ENCODE peak calls at places on chromosomes 11 and 22, in seven cellular contexts. B, Z, D, M, P, F and G are unnamed samples.

GRCh38 chr11:71451596-71452353 is 1.2 kb upstream of the NADSYN1 start:
- DNase-seq in B (no peak), Z (no peak), D (no peak), M (no peak), P (no peak), F (no peak), G (no peak)

GRCh38 chr11:121881806-121882205 is 234.2 kb downstream of the BLID start:
- DNase-seq in B (no peak), Z (peak), D (no peak), M (no peak), P (no peak), F (no peak), G (no peak)

GRCh38 chr22:19088866-19089595 is 33.2 kb downstream of the DGCR2 start:
- DNase-seq in B (no peak), Z (no peak), D (no peak), M (no peak), P (no peak), F (no peak), G (no peak)

GRCh38 chr11:118277312-118277711 is 13.2 kb upstream of the MPZL2 start:
- DNase-seq in B (no peak), Z (peak), D (no peak), M (no peak), P (no peak), F (no peak), G (no peak)

GRCh38 chr11:79160786-79161403 is 279.9 kb downstream of the TENM4 start:
- DNase-seq in B (no peak), Z (peak), D (no peak), M (no peak), P (no peak), F (no peak), G (no peak)

GRCh38 chr22:23237201-23237798 is 57.0 kb downstream of the BCR start:
- DNase-seq in B (no peak), Z (no peak), D (no peak), M (no peak), P (no peak), F (no peak), G (no peak)

GRCh38 chr11:119115484-119116234 is 5.7 kb upstream of the HINFP start:
- DNase-seq in B (no peak), Z (no peak), D (peak), M (no peak), P (no peak), F (peak), G (no peak)

GRCh38 chr11:65506770-65507485 is 8.1 kb downstream of the MALAT1 start:
- DNase-seq in B (peak), Z (peak), D (no peak), M (peak), P (no peak), F (no peak), G (no peak)

GRCh38 chr11:12050470-12050891 is 42.1 kb upstream of the DKK3 start:
- DNase-seq in B (no peak), Z (no peak), D (no peak), M (no peak), P (no peak), F (no peak), G (no peak)

GRCh38 chr11:3014314-3014938 is 22.3 kb upstream of the NAP1L4 start:
- DNase-seq in B (peak), Z (no peak), D (peak), M (no peak), P (no peak), F (no peak), G (no peak)

GRCh38 chr11:26187639-26188038 is 144.3 kb upstream of the ANO3 start:
- DNase-seq in B (no peak), Z (peak), D (no peak), M (no peak), P (no peak), F (peak), G (no peak)

GRCh38 chr11:32391965-32392553 is 43.3 kb downstream of the WT1 start:
- DNase-seq in B (no peak), Z (no peak), D (no peak), M (no peak), P (no peak), F (no peak), G (no peak)

GRCh38 chr11:11640996-11641395 is 19.2 kb upstream of the GALNT18 start:
- DNase-seq in B (no peak), Z (no peak), D (no peak), M (no peak), P (no peak), F (no peak), G (no peak)

GRCh38 chr11:30586251-30587144 is at the start of gene MPPED2:
- DNase-seq in B (peak), Z (no peak), D (no peak), M (peak), P (peak), F (no peak), G (no peak)

GRCh38 chr11:8934735-8935478 is 2.2 kb upstream of the C11orf16 start:
- DNase-seq in B (no peak), Z (peak), D (no peak), M (no peak), P (no peak), F (no peak), G (peak)

GRCh38 chr22:41286639-41287091 is 678 bp upstream of the RANGAP1 start:
- DNase-seq in B (peak), Z (no peak), D (no peak), M (no peak), P (no peak), F (peak), G (no peak)

GRCh38 chr11:44145011-44145777 is 49.7 kb downstream of the EXT2 start:
- DNase-seq in B (no peak), Z (no peak), D (no peak), M (no peak), P (no peak), F (no peak), G (no peak)

GRCh38 chr22:40922484-40923303 is 28.5 kb upstream of the RBX1 start:
- DNase-seq in B (peak), Z (peak), D (no peak), M (peak), P (peak), F (no peak), G (no peak)

GRCh38 chr22:17205432-17205831 is 13.8 kb downstream of the ADA2 start:
- DNase-seq in B (no peak), Z (no peak), D (no peak), M (no peak), P (no peak), F (no peak), G (no peak)

GRCh38 chr22:40014661-40015255 is 20.0 kb downstream of the FAM83F start:
- DNase-seq in B (no peak), Z (no peak), D (no peak), M (no peak), P (no peak), F (no peak), G (no peak)

GRCh38 chr11:88402192-88402715 is 64.7 kb upstream of the CTSC start:
- DNase-seq in B (no peak), Z (peak), D (no peak), M (no peak), P (peak), F (no peak), G (no peak)

GRCh38 chr11:96000064-96000463 is 76.2 kb upstream of the MTMR2 start:
- DNase-seq in B (no peak), Z (no peak), D (no peak), M (no peak), P (no peak), F (no peak), G (no peak)

GRCh38 chr11:112583246-112583893 is 322.7 kb upstream of the PLET1 start:
- DNase-seq in B (no peak), Z (no peak), D (no peak), M (no peak), P (no peak), F (no peak), G (no peak)

GRCh38 chr11:112587664-112588063 is 327.0 kb upstream of the PLET1 start:
- DNase-seq in B (no peak), Z (no peak), D (no peak), M (no peak), P (no peak), F (no peak), G (no peak)

GRCh38 chr11:112582366-112582765 is 321.7 kb upstream of the PLET1 start:
- DNase-seq in B (no peak), Z (no peak), D (no peak), M (no peak), P (no peak), F (no peak), G (no peak)

GRCh38 chr11:112581747-112582146 is 321.1 kb upstream of the PLET1 start:
- DNase-seq in B (no peak), Z (no peak), D (no peak), M (no peak), P (no peak), F (no peak), G (no peak)

DNA sequence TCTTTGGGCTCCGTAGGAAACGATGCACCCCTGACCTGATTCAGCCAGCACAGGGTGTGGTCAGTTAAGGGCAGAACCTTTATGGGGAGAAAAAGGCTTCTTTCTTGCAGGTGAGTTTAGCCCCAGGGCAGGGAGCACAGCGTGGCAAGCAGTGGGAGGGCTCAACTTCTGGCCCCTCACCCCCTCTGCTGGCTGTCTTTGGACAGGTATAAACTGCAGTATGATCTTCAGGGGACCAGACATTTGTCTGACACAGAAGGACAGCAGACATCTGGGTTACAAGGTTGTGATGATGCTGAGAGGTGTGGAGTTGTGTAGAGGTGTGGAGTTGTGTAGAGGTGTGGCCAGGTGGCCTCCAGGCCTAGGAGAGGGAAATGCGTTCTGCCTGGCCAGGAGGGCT is 324.0 kb upstream of the PLET1 start:
- DNase-seq in B (no peak), Z (peak), D (no peak), M (no peak), P (no peak), F (no peak), G (no peak)
- TF ChIP-seq CTCF in B (no peak), Z (peak), D (no peak), M (peak), P (no peak), F (no peak), G (peak)

GRCh38 chr22:38051261-38051660 is 5.9 kb upstream of the PICK1 start:
- DNase-seq in B (no peak), Z (no peak), D (no peak), M (no peak), P (no peak), F (no peak), G (no peak)
- TF ChIP-seq CTCF in B (no peak), Z (no peak), D (no peak), M (no peak), P (no peak), F (no peak), G (no peak)

GRCh38 chr11:60917267-60917666 is 3.3 kb downstream of the TMEM109 start:
- DNase-seq in B (no peak), Z (peak), D (no peak), M (no peak), P (no peak), F (no peak), G (no peak)

GRCh38 chr11:60914620-60915249 is 777 bp downstream of the TMEM109 start:
- DNase-seq in B (peak), Z (peak), D (no peak), M (peak), P (peak), F (no peak), G (no peak)

GRCh38 chr11:60916669-60917206 is 2.8 kb downstream of the TMEM109 start:
- DNase-seq in B (no peak), Z (no peak), D (no peak), M (no peak), P (no peak), F (no peak), G (no peak)

GRCh38 chr11:60913793-60914619 is at the start of gene TMEM109:
- DNase-seq in B (peak), Z (peak), D (peak), M (peak), P (peak), F (peak), G (peak)

DNA sequence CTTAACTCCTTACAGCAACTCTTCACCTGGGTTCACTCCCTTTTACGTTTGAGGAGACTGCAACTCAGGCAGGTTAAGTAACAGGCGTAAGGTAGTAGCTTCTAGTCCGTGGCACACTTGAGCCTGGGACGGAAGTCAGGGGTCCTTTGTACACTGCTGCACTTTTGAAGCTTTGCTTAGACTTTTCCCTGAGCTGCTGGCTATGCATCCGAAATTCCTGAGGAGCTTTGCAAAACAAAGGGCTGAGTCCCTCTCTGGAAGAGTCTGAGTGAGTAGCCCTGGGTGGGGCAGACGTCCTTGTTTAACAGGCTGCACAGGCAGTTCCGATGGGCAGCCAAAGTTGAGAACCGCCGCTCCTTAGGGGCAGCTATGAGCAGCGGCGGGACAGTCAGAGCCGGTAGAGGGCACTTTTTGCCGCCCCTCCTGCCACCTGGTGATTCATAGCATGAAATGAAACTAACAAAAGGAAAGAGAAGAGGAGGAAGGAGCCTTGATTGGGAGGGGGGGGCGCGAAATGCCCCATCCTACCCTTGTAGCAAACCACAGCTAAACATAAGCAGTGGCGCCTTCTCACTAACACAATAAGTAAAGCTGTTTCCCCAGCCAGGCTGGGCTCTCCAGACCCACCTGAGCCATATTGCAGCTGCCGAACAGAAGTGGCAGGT is 1.4 kb downstream of the TMEM109 start:
- DNase-seq in B (peak), Z (peak), D (peak), M (no peak), P (peak), F (peak), G (no peak)
- TF ChIP-seq CTCF in B (peak), Z (peak), D (no peak), M (no peak), P (peak), F (peak), G (peak)

GRCh38 chr11:64067257-64067993 is 31.7 kb downstream of the FLRT1 start:
- DNase-seq in B (peak), Z (no peak), D (no peak), M (no peak), P (no peak), F (no peak), G (no peak)

GRCh38 chr11:64070301-64070656 is 34.5 kb downstream of the FLRT1 start:
- DNase-seq in B (no peak), Z (no peak), D (no peak), M (no peak), P (no peak), F (no peak), G (no peak)

GRCh38 chr11:64071849-64072248 is 36.1 kb downstream of the FLRT1 start:
- DNase-seq in B (no peak), Z (no peak), D (no peak), M (no peak), P (no peak), F (no peak), G (no peak)

GRCh38 chr11:64069401-64070300 is 33.9 kb downstream of the FLRT1 start:
- DNase-seq in B (no peak), Z (no peak), D (no peak), M (no peak), P (no peak), F (no peak), G (no peak)

GRCh38 chr11:64068705-64069400 is 33.1 kb downstream of the FLRT1 start:
- DNase-seq in B (no peak), Z (no peak), D (no peak), M (no peak), P (no peak), F (no peak), G (no peak)
- TF ChIP-seq CTCF in B (no peak), Z (no peak), D (no peak), M (no peak), P (no peak), F (no peak), G (no peak)

GRCh38 chr11:34366522-34366921 is 8.7 kb upstream of the ABTB2 start:
- DNase-seq in B (no peak), Z (peak), D (no peak), M (no peak), P (no peak), F (no peak), G (no peak)
- TF ChIP-seq CTCF in B (no peak), Z (peak), D (no peak), M (peak), P (peak), F (no peak), G (peak)

GRCh38 chr22:49570032-49570848 is 257.4 kb downstream of the BRD1 start:
- DNase-seq in B (no peak), Z (no peak), D (no peak), M (no peak), P (no peak), F (no peak), G (no peak)

GRCh38 chr22:49566693-49567092 is 261.0 kb downstream of the BRD1 start:
- DNase-seq in B (no peak), Z (no peak), D (no peak), M (no peak), P (no peak), F (no peak), G (no peak)

GRCh38 chr22:49567894-49568750 is 259.6 kb downstream of the BRD1 start:
- DNase-seq in B (no peak), Z (no peak), D (no peak), M (no peak), P (no peak), F (no peak), G (no peak)

GRCh38 chr22:49569286-49570031 is 258.2 kb downstream of the BRD1 start:
- DNase-seq in B (no peak), Z (no peak), D (no peak), M (no peak), P (no peak), F (no peak), G (no peak)

DNA sequence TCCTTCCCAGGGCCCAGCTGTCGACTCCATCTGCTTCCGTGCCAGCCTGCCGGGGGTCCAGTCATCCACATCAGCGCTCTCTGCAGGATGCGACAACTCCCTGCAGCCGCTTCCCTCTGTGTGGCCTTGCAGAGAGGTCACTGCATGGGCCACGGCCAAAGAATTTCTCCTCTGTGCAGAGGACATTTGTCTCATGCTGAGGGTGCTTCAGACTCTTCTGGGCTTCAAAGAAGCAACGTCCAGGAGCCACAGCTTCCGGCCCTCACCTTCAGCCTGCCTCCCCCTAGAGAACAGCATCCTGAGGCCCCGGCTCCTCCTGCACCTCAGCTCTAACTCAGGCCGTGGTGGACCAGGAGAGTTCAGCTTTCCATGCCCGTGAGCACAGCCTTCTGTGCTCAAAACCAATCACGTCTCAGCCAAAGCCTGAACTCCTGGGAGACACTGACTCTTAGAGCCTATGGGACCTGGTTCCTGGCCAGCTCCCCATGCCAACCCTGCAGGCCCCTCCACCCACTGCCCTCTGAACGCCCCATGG is 258.9 kb downstream of the BRD1 start:
- DNase-seq in B (no peak), Z (no peak), D (no peak), M (no peak), P (no peak), F (no peak), G (no peak)
- TF ChIP-seq CTCF in B (no peak), Z (no peak), D (no peak), M (no peak), P (no peak), F (no peak), G (no peak)

DNA sequence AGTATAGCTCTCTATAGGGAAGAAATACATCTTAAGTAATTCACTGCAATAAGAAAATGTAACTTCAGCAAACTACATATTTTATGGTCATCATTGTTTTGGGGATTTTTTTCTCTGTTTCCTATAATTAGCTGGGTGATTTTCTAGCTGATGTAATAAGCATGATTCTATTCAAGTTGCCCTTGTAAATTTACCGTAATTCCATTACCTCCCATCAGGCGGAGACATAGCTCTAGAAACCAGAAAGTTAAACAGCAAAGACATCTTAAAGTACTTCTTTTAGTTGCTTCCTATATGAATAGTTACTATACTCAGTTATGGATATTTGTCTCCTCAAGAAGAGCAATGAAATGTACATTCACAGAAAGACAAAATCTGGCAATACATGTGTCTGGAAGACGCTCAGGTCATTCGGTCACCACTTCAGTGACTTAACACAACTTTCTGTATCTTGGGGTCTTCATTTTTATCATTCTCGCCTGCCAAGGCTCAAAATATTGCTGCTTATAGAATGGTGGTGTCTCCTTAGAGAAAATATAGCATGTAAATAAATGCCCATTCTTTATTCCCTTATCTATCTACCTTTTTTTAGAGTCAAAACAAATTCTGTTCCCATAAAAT is 239.9 kb upstream of the ZC3H12C start:
- DNase-seq in B (no peak), Z (peak), D (no peak), M (peak), P (no peak), F (no peak), G (no peak)
- TF ChIP-seq CTCF in B (no peak), Z (peak), D (no peak), M (peak), P (peak), F (no peak), G (peak)